ENCODE peak calls at places on chromosomes 7 and 10, in six cellular contexts. One of them, this sample, is unnamed.

GRCh38 chr7:116799912-116800311 is 62.5 kb upstream of the CAPZA2 start:
- DNase-seq in GM12891: no peak
- DNase-seq in HL-60: no peak
- DNase-seq in breast epithelium: no peak
- DNase-seq in transverse colon: no peak
- DNase-seq in endothelial cell of umbilical vein: no peak
- DNase-seq in this sample: no peak

GRCh38 chr7:18831381-18831901 is 286.0 kb downstream of the TWIST1 start:
- DNase-seq in GM12891: no peak
- DNase-seq in transverse colon: no peak
- DNase-seq in HL-60: no peak
- DNase-seq in endothelial cell of umbilical vein: no peak
- DNase-seq in breast epithelium: no peak
- DNase-seq in this sample: no peak

GRCh38 chr10:58293989-58294388 is 25.0 kb downstream of the CISD1 start:
- DNase-seq in transverse colon: no peak
- DNase-seq in endothelial cell of umbilical vein: no peak
- DNase-seq in GM12891: no peak
- DNase-seq in HL-60: no peak
- DNase-seq in breast epithelium: no peak
- DNase-seq in this sample: no peak

GRCh38 chr10:50592961-50593418 is 30.8 kb downstream of the SGMS1 start:
- DNase-seq in breast epithelium: no peak
- DNase-seq in transverse colon: no peak
- DNase-seq in endothelial cell of umbilical vein: no peak
- DNase-seq in GM12891: no peak
- DNase-seq in HL-60: no peak
- DNase-seq in this sample: no peak

GRCh38 chr7:143381427-143382125 is 431 bp downstream of the ZYX start:
- DNase-seq in GM12891: peak; percentile 61
- DNase-seq in breast epithelium: peak; percentile 82
- DNase-seq in endothelial cell of umbilical vein: peak; percentile 68
- DNase-seq in transverse colon: peak; percentile 69
- DNase-seq in HL-60: no peak
- DNase-seq in this sample: no peak

GRCh38 chr10:24784923-24785322 is 61.2 kb upstream of the ARHGAP21 start:
- DNase-seq in transverse colon: no peak
- DNase-seq in breast epithelium: no peak
- DNase-seq in GM12891: no peak
- DNase-seq in HL-60: no peak
- DNase-seq in endothelial cell of umbilical vein: no peak
- DNase-seq in this sample: no peak

GRCh38 chr10:97373456-97373855 is 27.7 kb downstream of the RRP12 start:
- DNase-seq in HL-60: no peak
- DNase-seq in GM12891: no peak
- DNase-seq in breast epithelium: no peak
- DNase-seq in transverse colon: no peak
- DNase-seq in endothelial cell of umbilical vein: no peak
- DNase-seq in this sample: no peak

GRCh38 chr10:113849140-113849803 is 4.6 kb downstream of the DCLRE1A start:
- DNase-seq in breast epithelium: no peak
- DNase-seq in HL-60: no peak
- DNase-seq in GM12891: no peak
- DNase-seq in transverse colon: no peak
- DNase-seq in endothelial cell of umbilical vein: no peak
- DNase-seq in this sample: no peak

GRCh38 chr10:44261296-44261695 is 123.6 kb downstream of the CXCL12 start:
- DNase-seq in transverse colon: no peak
- DNase-seq in breast epithelium: no peak
- DNase-seq in GM12891: no peak
- DNase-seq in endothelial cell of umbilical vein: no peak
- DNase-seq in HL-60: no peak
- DNase-seq in this sample: peak; percentile 87

GRCh38 chr10:21527634-21528451 is 2.4 kb upstream of the SKIDA1 start:
- DNase-seq in breast epithelium: no peak
- DNase-seq in HL-60: no peak
- DNase-seq in GM12891: no peak
- DNase-seq in transverse colon: no peak
- DNase-seq in endothelial cell of umbilical vein: peak; percentile 73
- DNase-seq in this sample: no peak

GRCh38 chr7:676972-677385 is 49.5 kb upstream of the DNAAF5 start:
- DNase-seq in breast epithelium: no peak
- DNase-seq in HL-60: no peak
- DNase-seq in GM12891: no peak
- DNase-seq in transverse colon: no peak
- DNase-seq in endothelial cell of umbilical vein: no peak
- DNase-seq in this sample: no peak

GRCh38 chr10:34303022-34303421 is 512.1 kb downstream of the PARD3 start:
- DNase-seq in GM12891: no peak
- DNase-seq in HL-60: no peak
- DNase-seq in transverse colon: no peak
- DNase-seq in breast epithelium: no peak
- DNase-seq in endothelial cell of umbilical vein: no peak
- DNase-seq in this sample: no peak

GRCh38 chr10:34310234-34310633 is 504.9 kb downstream of the PARD3 start:
- DNase-seq in HL-60: no peak
- DNase-seq in GM12891: no peak
- DNase-seq in breast epithelium: no peak
- DNase-seq in transverse colon: no peak
- DNase-seq in endothelial cell of umbilical vein: no peak
- DNase-seq in this sample: no peak

GRCh38 chr10:34305189-34305588 is 509.9 kb downstream of the PARD3 start:
- DNase-seq in endothelial cell of umbilical vein: no peak
- DNase-seq in GM12891: peak; percentile 7
- DNase-seq in HL-60: no peak
- DNase-seq in breast epithelium: no peak
- DNase-seq in transverse colon: peak; percentile 18
- DNase-seq in this sample: no peak
- TF ChIP-seq POLR2AphosphoS5 in endothelial cell of umbilical vein: no peak
- TF ChIP-seq POLR2AphosphoS5 in GM12891: no peak
- TF ChIP-seq POLR2AphosphoS5 in HL-60: no peak
- TF ChIP-seq POLR2AphosphoS5 in breast epithelium: no peak
- TF ChIP-seq POLR2AphosphoS5 in transverse colon: no peak
- TF ChIP-seq POLR2AphosphoS5 in this sample: no peak

DNA sequence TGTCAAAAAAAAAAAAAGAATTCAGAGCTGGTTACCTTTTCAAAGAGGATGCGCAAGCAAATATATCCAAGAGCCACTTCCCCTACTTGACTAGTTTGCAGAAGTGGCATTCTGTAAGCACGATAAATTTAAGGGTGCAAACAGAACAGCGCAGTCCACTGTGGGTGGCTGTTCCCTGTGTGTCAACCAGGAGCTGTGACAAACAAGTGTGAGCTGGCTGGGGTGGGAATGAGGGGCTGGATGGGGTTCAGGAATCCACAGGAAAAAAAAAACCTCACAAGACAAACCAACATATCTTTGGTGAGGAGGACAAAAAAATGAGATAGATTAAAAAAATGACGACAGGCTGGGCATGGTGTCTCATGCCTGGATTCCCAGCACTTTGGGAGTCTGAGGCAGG is 15.8 kb downstream of the GUSB start:
- DNase-seq in HL-60: no peak
- DNase-seq in breast epithelium: no peak
- DNase-seq in endothelial cell of umbilical vein: no peak
- DNase-seq in transverse colon: no peak
- DNase-seq in GM12891: no peak
- DNase-seq in this sample: no peak
- TF ChIP-seq POLR2AphosphoS5 in HL-60: no peak
- TF ChIP-seq POLR2AphosphoS5 in breast epithelium: no peak
- TF ChIP-seq POLR2AphosphoS5 in endothelial cell of umbilical vein: no peak
- TF ChIP-seq POLR2AphosphoS5 in transverse colon: no peak
- TF ChIP-seq POLR2AphosphoS5 in GM12891: no peak
- TF ChIP-seq POLR2AphosphoS5 in this sample: no peak

DNA sequence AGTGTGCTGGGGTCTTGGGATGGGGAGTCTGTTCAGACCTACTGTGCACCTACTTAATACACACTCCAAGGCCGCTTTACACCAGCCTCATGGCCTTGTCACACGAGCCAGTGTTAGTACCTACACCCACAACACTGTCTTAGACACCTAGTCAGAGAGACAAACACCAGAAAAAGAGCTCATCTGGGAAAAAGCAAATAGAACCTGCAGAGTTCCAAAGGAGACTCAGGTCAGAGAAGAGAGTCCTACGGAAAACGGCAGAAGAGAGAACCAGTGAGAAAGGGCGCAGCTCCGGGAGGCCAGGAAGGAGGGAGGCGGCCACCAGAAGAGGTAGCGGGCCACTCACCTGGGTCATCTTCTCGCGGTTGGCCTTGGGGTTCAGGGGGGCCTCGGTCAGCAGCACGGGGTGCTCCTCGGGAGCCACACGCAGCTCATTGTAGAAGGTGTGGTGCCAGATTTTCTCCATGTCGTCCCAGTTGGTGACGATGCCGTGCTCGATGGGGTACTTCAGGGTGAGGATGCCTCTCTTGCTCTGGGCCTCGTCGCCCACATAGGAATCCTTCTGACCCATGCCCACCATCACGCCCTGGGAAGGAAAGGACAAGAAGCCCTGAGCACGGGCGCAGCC is 105.3 kb upstream of the TNRC18 start:
- DNase-seq in HL-60: no peak
- DNase-seq in breast epithelium: no peak
- DNase-seq in transverse colon: no peak
- DNase-seq in endothelial cell of umbilical vein: peak; percentile 22
- DNase-seq in GM12891: no peak
- DNase-seq in this sample: no peak
- TF ChIP-seq POLR2AphosphoS5 in HL-60: no peak
- TF ChIP-seq POLR2AphosphoS5 in breast epithelium: no peak
- TF ChIP-seq POLR2AphosphoS5 in transverse colon: no peak
- TF ChIP-seq POLR2AphosphoS5 in endothelial cell of umbilical vein: no peak
- TF ChIP-seq POLR2AphosphoS5 in GM12891: peak; percentile 67
- TF ChIP-seq POLR2AphosphoS5 in this sample: no peak

GRCh38 chr7:55307123-55307916 is 57.8 kb upstream of the LANCL2 start:
- DNase-seq in endothelial cell of umbilical vein: no peak
- DNase-seq in GM12891: no peak
- DNase-seq in breast epithelium: no peak
- DNase-seq in HL-60: peak; percentile 1
- DNase-seq in transverse colon: no peak
- DNase-seq in this sample: no peak

GRCh38 chr7:55310626-55311025 is 54.5 kb upstream of the LANCL2 start:
- DNase-seq in GM12891: no peak
- DNase-seq in breast epithelium: no peak
- DNase-seq in transverse colon: no peak
- DNase-seq in HL-60: no peak
- DNase-seq in endothelial cell of umbilical vein: no peak
- DNase-seq in this sample: no peak

GRCh38 chr7:55306331-55306730 is 58.8 kb upstream of the LANCL2 start:
- DNase-seq in GM12891: no peak
- DNase-seq in transverse colon: no peak
- DNase-seq in endothelial cell of umbilical vein: no peak
- DNase-seq in breast epithelium: no peak
- DNase-seq in HL-60: no peak
- DNase-seq in this sample: no peak

GRCh38 chr7:55308186-55308929 is 56.8 kb upstream of the LANCL2 start:
- DNase-seq in HL-60: no peak
- DNase-seq in endothelial cell of umbilical vein: no peak
- DNase-seq in breast epithelium: no peak
- DNase-seq in GM12891: no peak
- DNase-seq in transverse colon: no peak
- DNase-seq in this sample: no peak

DNA sequence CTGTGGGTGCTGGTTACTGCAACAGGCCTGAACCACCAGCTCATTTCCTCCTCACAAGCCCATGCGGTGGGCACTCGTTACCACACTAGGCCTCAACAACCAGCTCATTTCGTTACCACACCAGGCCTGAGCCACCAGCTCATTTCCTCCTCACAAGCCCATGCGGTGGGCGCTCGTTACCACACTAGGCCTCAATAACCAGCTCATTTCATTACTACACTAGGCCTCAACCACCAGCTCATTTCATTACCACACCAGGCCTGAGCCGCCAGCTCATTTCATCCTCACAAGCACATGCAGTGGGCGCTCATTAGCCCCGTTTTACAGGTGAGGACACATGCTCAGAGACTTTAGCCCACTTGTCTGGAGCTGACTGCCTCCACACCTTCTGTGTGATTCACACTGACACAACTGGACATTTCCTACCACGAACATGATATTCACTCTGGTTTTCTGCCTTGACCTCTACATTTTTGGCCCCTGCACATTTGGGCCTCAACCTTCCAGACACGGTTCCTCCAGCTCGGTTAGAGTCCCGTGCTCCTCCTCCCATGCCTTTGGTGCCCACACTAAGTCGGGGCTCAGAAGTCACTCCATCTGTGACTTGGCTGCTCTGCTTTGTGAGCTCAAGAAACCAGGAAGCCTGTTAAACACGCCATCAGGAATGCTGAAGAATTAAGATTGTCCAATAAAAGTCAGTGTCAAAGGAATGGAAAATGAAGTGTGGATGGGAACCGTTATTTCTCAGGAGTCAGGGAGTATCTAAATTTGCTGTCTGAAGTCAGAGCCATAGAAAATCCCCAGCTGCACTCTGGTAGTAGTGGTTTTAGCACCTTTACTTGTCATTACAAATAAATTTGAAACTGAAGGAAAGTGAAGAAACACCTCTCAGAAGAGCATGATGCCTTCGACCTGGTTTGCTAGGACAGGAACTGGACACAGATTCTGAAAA is 55.8 kb upstream of the LANCL2 start:
- DNase-seq in GM12891: no peak
- DNase-seq in breast epithelium: no peak
- DNase-seq in endothelial cell of umbilical vein: no peak
- DNase-seq in transverse colon: peak; percentile 11
- DNase-seq in HL-60: peak; percentile 46
- DNase-seq in this sample: no peak
- TF ChIP-seq POLR2AphosphoS5 in GM12891: no peak
- TF ChIP-seq POLR2AphosphoS5 in breast epithelium: no peak
- TF ChIP-seq POLR2AphosphoS5 in endothelial cell of umbilical vein: no peak
- TF ChIP-seq POLR2AphosphoS5 in transverse colon: no peak
- TF ChIP-seq POLR2AphosphoS5 in HL-60: peak; percentile 100
- TF ChIP-seq POLR2AphosphoS5 in this sample: no peak

DNA sequence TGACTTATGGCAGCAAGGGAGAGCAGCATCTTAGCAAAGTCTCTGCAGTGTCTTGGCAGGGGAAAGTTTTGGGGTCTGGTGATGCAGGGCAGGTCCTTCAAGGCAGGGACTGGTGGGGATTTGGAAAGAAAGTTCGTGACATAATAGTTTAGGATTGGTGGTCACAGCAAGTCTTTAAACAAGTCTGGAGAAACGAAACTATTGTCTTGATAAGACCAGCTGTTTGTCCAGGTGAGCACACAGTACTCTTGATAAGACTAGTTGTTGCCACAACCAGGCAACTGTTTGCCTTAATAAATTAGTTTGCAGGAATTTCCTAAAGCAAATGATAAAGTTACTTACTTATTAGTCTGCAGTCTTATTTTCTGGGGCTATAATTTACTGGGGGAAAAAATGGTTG is 136.1 kb downstream of the AKR1D1 start:
- DNase-seq in endothelial cell of umbilical vein: no peak
- DNase-seq in GM12891: no peak
- DNase-seq in HL-60: no peak
- DNase-seq in transverse colon: no peak
- DNase-seq in breast epithelium: no peak
- DNase-seq in this sample: no peak
- TF ChIP-seq POLR2AphosphoS5 in endothelial cell of umbilical vein: no peak
- TF ChIP-seq POLR2AphosphoS5 in GM12891: no peak
- TF ChIP-seq POLR2AphosphoS5 in HL-60: no peak
- TF ChIP-seq POLR2AphosphoS5 in transverse colon: no peak
- TF ChIP-seq POLR2AphosphoS5 in breast epithelium: no peak
- TF ChIP-seq POLR2AphosphoS5 in this sample: no peak

DNA sequence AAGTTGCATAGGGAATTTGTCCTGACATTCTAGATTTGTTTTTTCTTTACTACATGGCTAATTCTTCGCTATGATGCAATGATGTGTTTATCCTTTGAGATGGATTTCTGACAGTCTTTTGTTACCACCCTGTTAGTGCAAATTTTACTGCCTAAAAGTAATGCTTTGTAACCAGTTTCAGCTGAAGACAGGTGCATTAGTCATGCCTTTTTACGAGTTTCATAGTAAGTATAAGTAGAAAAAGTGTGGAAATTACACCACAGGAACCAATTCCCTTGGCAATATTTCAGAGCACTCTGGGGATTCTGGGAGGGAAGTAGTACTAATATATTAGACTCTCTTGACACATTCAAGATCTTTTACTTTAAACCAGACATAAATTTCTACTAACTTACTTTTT is 257.8 kb upstream of the DKK1 start:
- DNase-seq in breast epithelium: no peak
- DNase-seq in transverse colon: no peak
- DNase-seq in GM12891: no peak
- DNase-seq in HL-60: no peak
- DNase-seq in endothelial cell of umbilical vein: no peak
- DNase-seq in this sample: no peak
- TF ChIP-seq POLR2AphosphoS5 in breast epithelium: no peak
- TF ChIP-seq POLR2AphosphoS5 in transverse colon: no peak
- TF ChIP-seq POLR2AphosphoS5 in GM12891: no peak
- TF ChIP-seq POLR2AphosphoS5 in HL-60: no peak
- TF ChIP-seq POLR2AphosphoS5 in endothelial cell of umbilical vein: no peak
- TF ChIP-seq POLR2AphosphoS5 in this sample: no peak

This sample was measured in esophagus muscularis mucosa.